ENCODE peak calls at places on chromosomes 12 and 14, in ten cellular contexts. One of them, this sample, is unnamed.

GRCh38 chr12:1474567-1475153 is 119.7 kb downstream of the FBXL14 start:
- DNase-seq in fibroblast of pulmonary artery: peak
- DNase-seq in HepG2: no peak
- DNase-seq in Calu3: no peak
- DNase-seq in suprapubic skin: no peak
- DNase-seq in pancreas: no peak
- DNase-seq in epithelial cell of esophagus: peak
- DNase-seq in breast epithelium: no peak
- DNase-seq in heart right ventricle: no peak
- DNase-seq in Peyer's patch: no peak
- DNase-seq in this sample: no peak

GRCh38 chr12:38934078-38934584 is 28.7 kb upstream of the CPNE8 start:
- DNase-seq in fibroblast of pulmonary artery: no peak
- DNase-seq in HepG2: no peak
- DNase-seq in Calu3: no peak
- DNase-seq in suprapubic skin: no peak
- DNase-seq in pancreas: no peak
- DNase-seq in epithelial cell of esophagus: no peak
- DNase-seq in breast epithelium: no peak
- DNase-seq in heart right ventricle: no peak
- DNase-seq in Peyer's patch: no peak
- DNase-seq in this sample: no peak

GRCh38 chr12:95788637-95789036 is 1.9 kb downstream of the NTN4 start:
- DNase-seq in fibroblast of pulmonary artery: peak
- DNase-seq in HepG2: no peak
- DNase-seq in Calu3: no peak
- DNase-seq in suprapubic skin: no peak
- DNase-seq in pancreas: no peak
- DNase-seq in epithelial cell of esophagus: peak
- DNase-seq in breast epithelium: no peak
- DNase-seq in heart right ventricle: no peak
- DNase-seq in Peyer's patch: no peak
- DNase-seq in this sample: no peak

GRCh38 chr14:32419429-32419828 is 90.3 kb downstream of the AKAP6 start:
- DNase-seq in fibroblast of pulmonary artery: no peak
- DNase-seq in HepG2: no peak
- DNase-seq in Calu3: no peak
- DNase-seq in suprapubic skin: no peak
- DNase-seq in pancreas: no peak
- DNase-seq in epithelial cell of esophagus: no peak
- DNase-seq in breast epithelium: no peak
- DNase-seq in heart right ventricle: no peak
- DNase-seq in Peyer's patch: no peak
- DNase-seq in this sample: no peak

GRCh38 chr14:30808576-30808975 is 65.8 kb upstream of the COCH start:
- DNase-seq in fibroblast of pulmonary artery: no peak
- DNase-seq in HepG2: no peak
- DNase-seq in Calu3: no peak
- DNase-seq in suprapubic skin: no peak
- DNase-seq in pancreas: no peak
- DNase-seq in epithelial cell of esophagus: no peak
- DNase-seq in breast epithelium: no peak
- DNase-seq in heart right ventricle: no peak
- DNase-seq in Peyer's patch: no peak
- DNase-seq in this sample: no peak

GRCh38 chr12:118055144-118055557 is 5.8 kb downstream of the WSB2 start:
- DNase-seq in fibroblast of pulmonary artery: peak
- DNase-seq in HepG2: peak
- DNase-seq in Calu3: peak
- DNase-seq in suprapubic skin: no peak
- DNase-seq in pancreas: no peak
- DNase-seq in epithelial cell of esophagus: peak
- DNase-seq in breast epithelium: no peak
- DNase-seq in heart right ventricle: peak
- DNase-seq in Peyer's patch: no peak
- DNase-seq in this sample: peak

GRCh38 chr12:87136330-87136976 is 880.3 kb upstream of the MGAT4C start:
- DNase-seq in fibroblast of pulmonary artery: peak
- DNase-seq in HepG2: no peak
- DNase-seq in Calu3: no peak
- DNase-seq in suprapubic skin: no peak
- DNase-seq in pancreas: no peak
- DNase-seq in epithelial cell of esophagus: peak
- DNase-seq in breast epithelium: no peak
- DNase-seq in heart right ventricle: no peak
- DNase-seq in Peyer's patch: no peak
- DNase-seq in this sample: no peak

GRCh38 chr14:54556535-54556934 is 10.4 kb upstream of the SAMD4A start:
- DNase-seq in fibroblast of pulmonary artery: no peak
- DNase-seq in HepG2: peak
- DNase-seq in Calu3: no peak
- DNase-seq in suprapubic skin: no peak
- DNase-seq in pancreas: no peak
- DNase-seq in epithelial cell of esophagus: peak
- DNase-seq in breast epithelium: no peak
- DNase-seq in heart right ventricle: no peak
- DNase-seq in Peyer's patch: no peak
- DNase-seq in this sample: no peak

GRCh38 chr12:6450869-6451347 is 934 bp upstream of the TAPBPL start:
- DNase-seq in fibroblast of pulmonary artery: no peak
- DNase-seq in HepG2: no peak
- DNase-seq in Calu3: no peak
- DNase-seq in suprapubic skin: no peak
- DNase-seq in pancreas: no peak
- DNase-seq in epithelial cell of esophagus: no peak
- DNase-seq in breast epithelium: no peak
- DNase-seq in heart right ventricle: no peak
- DNase-seq in Peyer's patch: no peak
- DNase-seq in this sample: no peak

GRCh38 chr12:118981285-118982201 is at the start of gene SRRM4:
- DNase-seq in fibroblast of pulmonary artery: no peak
- DNase-seq in HepG2: no peak
- DNase-seq in Calu3: no peak
- DNase-seq in suprapubic skin: no peak
- DNase-seq in pancreas: no peak
- DNase-seq in epithelial cell of esophagus: no peak
- DNase-seq in breast epithelium: no peak
- DNase-seq in heart right ventricle: no peak
- DNase-seq in Peyer's patch: no peak
- DNase-seq in this sample: peak

GRCh38 chr12:6765634-6766581 is at the start of gene PTMS:
- DNase-seq in fibroblast of pulmonary artery: peak
- DNase-seq in HepG2: peak
- DNase-seq in Calu3: peak
- DNase-seq in suprapubic skin: peak
- DNase-seq in pancreas: peak
- DNase-seq in epithelial cell of esophagus: peak
- DNase-seq in breast epithelium: peak
- DNase-seq in heart right ventricle: peak
- DNase-seq in Peyer's patch: peak
- DNase-seq in this sample: peak

GRCh38 chr12:123808167-123808566 is 46.1 kb downstream of the DNAH10 start:
- DNase-seq in fibroblast of pulmonary artery: peak
- DNase-seq in HepG2: peak
- DNase-seq in Calu3: peak
- DNase-seq in suprapubic skin: no peak
- DNase-seq in pancreas: no peak
- DNase-seq in epithelial cell of esophagus: peak
- DNase-seq in breast epithelium: no peak
- DNase-seq in heart right ventricle: no peak
- DNase-seq in Peyer's patch: no peak
- DNase-seq in this sample: no peak
- TF ChIP-seq CTCF in fibroblast of pulmonary artery: peak
- TF ChIP-seq CTCF in HepG2: peak
- TF ChIP-seq CTCF in Calu3: no peak
- TF ChIP-seq CTCF in suprapubic skin: no peak
- TF ChIP-seq CTCF in pancreas: no peak
- TF ChIP-seq CTCF in epithelial cell of esophagus: peak
- TF ChIP-seq CTCF in breast epithelium: no peak
- TF ChIP-seq CTCF in heart right ventricle: no peak
- TF ChIP-seq CTCF in Peyer's patch: no peak
- TF ChIP-seq CTCF in this sample: no peak

GRCh38 chr14:89721330-89721729 is 233.2 kb downstream of the EFCAB11 start:
- DNase-seq in fibroblast of pulmonary artery: no peak
- DNase-seq in HepG2: no peak
- DNase-seq in Calu3: no peak
- DNase-seq in suprapubic skin: no peak
- DNase-seq in pancreas: no peak
- DNase-seq in epithelial cell of esophagus: no peak
- DNase-seq in breast epithelium: no peak
- DNase-seq in heart right ventricle: no peak
- DNase-seq in Peyer's patch: no peak
- DNase-seq in this sample: no peak
- TF ChIP-seq CTCF in fibroblast of pulmonary artery: no peak
- TF ChIP-seq CTCF in HepG2: no peak
- TF ChIP-seq CTCF in Calu3: no peak
- TF ChIP-seq CTCF in suprapubic skin: no peak
- TF ChIP-seq CTCF in pancreas: no peak
- TF ChIP-seq CTCF in epithelial cell of esophagus: no peak
- TF ChIP-seq CTCF in breast epithelium: no peak
- TF ChIP-seq CTCF in heart right ventricle: no peak
- TF ChIP-seq CTCF in Peyer's patch: no peak
- TF ChIP-seq CTCF in this sample: no peak

DNA sequence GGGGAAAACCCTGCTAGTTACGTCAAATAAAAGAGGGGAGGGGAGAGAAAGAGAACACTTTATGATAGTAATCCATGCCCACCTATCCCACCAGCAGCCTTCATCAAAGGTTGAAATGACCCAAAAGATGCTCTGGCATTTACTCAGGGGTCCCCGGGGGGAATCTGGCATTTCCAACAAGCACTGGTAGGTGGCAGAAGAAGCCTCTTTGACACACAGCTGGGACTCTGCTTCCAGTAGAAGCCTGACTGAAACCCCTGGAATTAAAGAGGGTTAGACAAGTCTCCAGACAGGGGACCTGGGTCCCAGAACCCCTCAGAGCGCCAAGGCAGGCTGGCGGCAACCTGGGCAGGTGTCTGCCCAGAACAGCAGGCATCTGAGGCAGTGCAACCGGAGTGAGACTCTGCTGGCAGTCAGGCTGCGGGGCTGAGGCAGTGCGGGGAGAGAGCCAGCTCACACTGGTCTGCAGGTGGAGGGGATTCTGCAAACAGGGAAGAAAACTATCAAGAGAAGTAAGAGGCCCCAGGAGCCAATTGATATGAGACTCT is 85.0 kb upstream of the CAPRIN2 start:
- DNase-seq in fibroblast of pulmonary artery: no peak
- DNase-seq in HepG2: no peak
- DNase-seq in Calu3: no peak
- DNase-seq in suprapubic skin: peak
- DNase-seq in pancreas: no peak
- DNase-seq in epithelial cell of esophagus: no peak
- DNase-seq in breast epithelium: no peak
- DNase-seq in heart right ventricle: no peak
- DNase-seq in Peyer's patch: no peak
- DNase-seq in this sample: no peak
- TF ChIP-seq CTCF in fibroblast of pulmonary artery: no peak
- TF ChIP-seq CTCF in HepG2: no peak
- TF ChIP-seq CTCF in Calu3: no peak
- TF ChIP-seq CTCF in suprapubic skin: no peak
- TF ChIP-seq CTCF in pancreas: no peak
- TF ChIP-seq CTCF in epithelial cell of esophagus: no peak
- TF ChIP-seq CTCF in breast epithelium: no peak
- TF ChIP-seq CTCF in heart right ventricle: no peak
- TF ChIP-seq CTCF in Peyer's patch: no peak
- TF ChIP-seq CTCF in this sample: no peak

GRCh38 chr14:26281280-26281998 is 316.4 kb downstream of the NOVA1 start:
- DNase-seq in fibroblast of pulmonary artery: peak
- DNase-seq in HepG2: peak
- DNase-seq in Calu3: no peak
- DNase-seq in suprapubic skin: no peak
- DNase-seq in pancreas: no peak
- DNase-seq in epithelial cell of esophagus: peak
- DNase-seq in breast epithelium: peak
- DNase-seq in heart right ventricle: no peak
- DNase-seq in Peyer's patch: no peak
- DNase-seq in this sample: no peak
- TF ChIP-seq CTCF in fibroblast of pulmonary artery: no peak
- TF ChIP-seq CTCF in HepG2: no peak
- TF ChIP-seq CTCF in Calu3: no peak
- TF ChIP-seq CTCF in suprapubic skin: no peak
- TF ChIP-seq CTCF in pancreas: no peak
- TF ChIP-seq CTCF in epithelial cell of esophagus: no peak
- TF ChIP-seq CTCF in breast epithelium: no peak
- TF ChIP-seq CTCF in heart right ventricle: no peak
- TF ChIP-seq CTCF in Peyer's patch: no peak
- TF ChIP-seq CTCF in this sample: no peak